ENCODE peak calls at places on chromosomes 13 and 19, in eight cellular contexts. One of them, this sample, is unnamed. For H3K4me1 and H3K9me3, the result is how much of the 10 kb centered on the place peaks cover.

GRCh38 chr13:36129539-36129938 is 1.6 kb downstream of the DCLK1 start:
- DNase-seq in CD8-positive, alpha-beta memory T cell: no peak
- DNase-seq in left ventricle myocardium inferior: no peak
- DNase-seq in heart left ventricle: no peak
- DNase-seq in neural progenitor cell: no peak
- DNase-seq in thoracic aorta: no peak
- DNase-seq in aorta: no peak
- DNase-seq in pancreas: no peak
- DNase-seq in this sample: no peak

GRCh38 chr19:47296036-47296435 is 13.6 kb upstream of the C5AR1 start:
- DNase-seq in CD8-positive, alpha-beta memory T cell: peak
- DNase-seq in left ventricle myocardium inferior: no peak
- DNase-seq in heart left ventricle: peak
- DNase-seq in neural progenitor cell: peak
- DNase-seq in thoracic aorta: peak
- DNase-seq in aorta: peak
- DNase-seq in pancreas: peak
- DNase-seq in this sample: no peak

GRCh38 chr19:18150776-18151624 is 2.0 kb upstream of the PIK3R2 start:
- DNase-seq in CD8-positive, alpha-beta memory T cell: no peak
- DNase-seq in left ventricle myocardium inferior: no peak
- DNase-seq in heart left ventricle: no peak
- DNase-seq in neural progenitor cell: no peak
- DNase-seq in thoracic aorta: no peak
- DNase-seq in aorta: no peak
- DNase-seq in pancreas: peak
- DNase-seq in this sample: no peak

GRCh38 chr19:48967346-48968178 is 2.5 kb downstream of the FTL start:
- DNase-seq in CD8-positive, alpha-beta memory T cell: no peak
- DNase-seq in left ventricle myocardium inferior: peak
- DNase-seq in heart left ventricle: peak
- DNase-seq in neural progenitor cell: no peak
- DNase-seq in thoracic aorta: no peak
- DNase-seq in aorta: peak
- DNase-seq in pancreas: no peak
- DNase-seq in this sample: no peak

GRCh38 chr19:32415246-32415645 is 9.7 kb downstream of the DPY19L3 start:
- DNase-seq in CD8-positive, alpha-beta memory T cell: no peak
- DNase-seq in left ventricle myocardium inferior: no peak
- DNase-seq in heart left ventricle: no peak
- DNase-seq in neural progenitor cell: no peak
- DNase-seq in thoracic aorta: no peak
- DNase-seq in aorta: no peak
- DNase-seq in pancreas: no peak
- DNase-seq in this sample: no peak

GRCh38 chr19:4256563-4256962 is 9.7 kb downstream of the YJU2 start:
- DNase-seq in CD8-positive, alpha-beta memory T cell: no peak
- DNase-seq in left ventricle myocardium inferior: no peak
- DNase-seq in heart left ventricle: no peak
- DNase-seq in neural progenitor cell: no peak
- DNase-seq in thoracic aorta: no peak
- DNase-seq in aorta: no peak
- DNase-seq in pancreas: no peak
- DNase-seq in this sample: no peak

GRCh38 chr19:33800012-33800680 is 3.5 kb downstream of the KCTD15 start:
- DNase-seq in CD8-positive, alpha-beta memory T cell: no peak
- DNase-seq in left ventricle myocardium inferior: no peak
- DNase-seq in heart left ventricle: no peak
- DNase-seq in neural progenitor cell: no peak
- DNase-seq in thoracic aorta: no peak
- DNase-seq in aorta: no peak
- DNase-seq in pancreas: no peak
- DNase-seq in this sample: no peak

GRCh38 chr13:113548171-113548641 is 36.3 kb upstream of the TFDP1 start:
- DNase-seq in CD8-positive, alpha-beta memory T cell: no peak
- DNase-seq in left ventricle myocardium inferior: no peak
- DNase-seq in heart left ventricle: no peak
- DNase-seq in neural progenitor cell: peak
- DNase-seq in thoracic aorta: no peak
- DNase-seq in aorta: no peak
- DNase-seq in pancreas: no peak
- DNase-seq in this sample: no peak

GRCh38 chr19:23343434-23344010 is 51.7 kb downstream of the ZNF91 start:
- DNase-seq in CD8-positive, alpha-beta memory T cell: no peak
- DNase-seq in left ventricle myocardium inferior: no peak
- DNase-seq in heart left ventricle: no peak
- DNase-seq in neural progenitor cell: no peak
- DNase-seq in thoracic aorta: no peak
- DNase-seq in aorta: no peak
- DNase-seq in pancreas: no peak
- DNase-seq in this sample: no peak

GRCh38 chr13:31201341-31202024 is 1.7 kb downstream of the B3GLCT start:
- DNase-seq in CD8-positive, alpha-beta memory T cell: no peak
- DNase-seq in left ventricle myocardium inferior: no peak
- DNase-seq in heart left ventricle: peak
- DNase-seq in neural progenitor cell: no peak
- DNase-seq in thoracic aorta: no peak
- DNase-seq in aorta: no peak
- DNase-seq in pancreas: peak
- DNase-seq in this sample: no peak

GRCh38 chr19:35120898-35121297 is 5.3 kb downstream of the FXYD3 start:
- DNase-seq in CD8-positive, alpha-beta memory T cell: no peak
- DNase-seq in left ventricle myocardium inferior: no peak
- DNase-seq in heart left ventricle: no peak
- DNase-seq in neural progenitor cell: no peak
- DNase-seq in thoracic aorta: no peak
- DNase-seq in aorta: no peak
- DNase-seq in pancreas: no peak
- DNase-seq in this sample: no peak

GRCh38 chr13:40987606-40988280 is 31.4 kb downstream of the ELF1 start:
- DNase-seq in CD8-positive, alpha-beta memory T cell: no peak
- DNase-seq in left ventricle myocardium inferior: no peak
- DNase-seq in heart left ventricle: no peak
- DNase-seq in neural progenitor cell: no peak
- DNase-seq in thoracic aorta: no peak
- DNase-seq in aorta: no peak
- DNase-seq in pancreas: no peak
- DNase-seq in this sample: no peak
- H3K4me1 ChIP-seq in CD8-positive, alpha-beta memory T cell: half or more
- H3K4me1 ChIP-seq in left ventricle myocardium inferior: half or more
- H3K4me1 ChIP-seq in heart left ventricle: under half
- H3K4me1 ChIP-seq in neural progenitor cell: under half
- H3K4me1 ChIP-seq in thoracic aorta: under half
- H3K4me1 ChIP-seq in aorta: under half
- H3K4me1 ChIP-seq in pancreas: under half
- H3K4me1 ChIP-seq in this sample: under half

GRCh38 chr19:3186891-3187661 is 1.3 kb downstream of the NCLN start:
- DNase-seq in CD8-positive, alpha-beta memory T cell: no peak
- DNase-seq in left ventricle myocardium inferior: no peak
- DNase-seq in heart left ventricle: no peak
- DNase-seq in neural progenitor cell: no peak
- DNase-seq in thoracic aorta: no peak
- DNase-seq in aorta: no peak
- DNase-seq in pancreas: no peak
- DNase-seq in this sample: no peak
- H3K27ac ChIP-seq in CD8-positive, alpha-beta memory T cell: peak
- H3K27ac ChIP-seq in left ventricle myocardium inferior: no peak
- H3K27ac ChIP-seq in heart left ventricle: no peak
- H3K27ac ChIP-seq in neural progenitor cell: no peak
- H3K27ac ChIP-seq in thoracic aorta: no peak
- H3K27ac ChIP-seq in aorta: no peak
- H3K27ac ChIP-seq in pancreas: no peak
- H3K27ac ChIP-seq in this sample: no peak

GRCh38 chr13:60174113-60174512 is 10.4 kb upstream of the DIAPH3 start:
- DNase-seq in CD8-positive, alpha-beta memory T cell: no peak
- DNase-seq in left ventricle myocardium inferior: no peak
- DNase-seq in heart left ventricle: no peak
- DNase-seq in neural progenitor cell: no peak
- DNase-seq in thoracic aorta: no peak
- DNase-seq in aorta: no peak
- DNase-seq in pancreas: no peak
- DNase-seq in this sample: no peak
- H3K9me3 ChIP-seq in CD8-positive, alpha-beta memory T cell: under half
- H3K9me3 ChIP-seq in left ventricle myocardium inferior: under half
- H3K9me3 ChIP-seq in heart left ventricle: under half
- H3K9me3 ChIP-seq in neural progenitor cell: under half
- H3K9me3 ChIP-seq in thoracic aorta: under half
- H3K9me3 ChIP-seq in aorta: under half
- H3K9me3 ChIP-seq in pancreas: under half
- H3K9me3 ChIP-seq in this sample: under half

DNA sequence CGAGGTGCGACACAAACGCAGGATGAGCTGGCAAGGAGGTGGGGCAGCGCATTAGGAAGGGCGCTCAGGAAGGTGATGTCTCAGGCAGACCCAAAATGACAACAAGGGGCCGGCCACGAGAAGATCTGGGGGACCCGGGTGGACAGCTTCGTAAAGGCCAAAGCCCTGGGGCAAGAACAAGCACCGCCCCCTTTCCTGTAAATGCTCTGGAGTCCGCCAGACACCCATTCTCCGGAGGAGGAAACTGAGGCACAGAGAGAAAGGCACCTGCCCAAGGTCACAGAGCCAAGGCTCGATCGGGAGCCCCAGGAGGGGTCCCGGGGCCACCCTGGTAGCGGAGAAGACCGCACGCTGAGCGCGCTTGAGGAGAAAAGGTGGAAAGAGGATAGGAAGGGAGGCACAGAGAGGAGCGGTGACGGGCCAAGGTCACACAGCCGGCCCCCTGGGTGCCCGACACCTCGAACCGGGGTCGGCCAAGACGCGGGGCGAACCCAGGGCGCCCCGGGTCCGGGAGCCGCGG is 571 bp downstream of the SAFB2 start:
- DNase-seq in CD8-positive, alpha-beta memory T cell: no peak
- DNase-seq in left ventricle myocardium inferior: no peak
- DNase-seq in heart left ventricle: peak
- DNase-seq in neural progenitor cell: peak
- DNase-seq in thoracic aorta: no peak
- DNase-seq in aorta: peak
- DNase-seq in pancreas: peak
- DNase-seq in this sample: no peak
- H3K4me1 ChIP-seq in CD8-positive, alpha-beta memory T cell: half or more
- H3K4me1 ChIP-seq in left ventricle myocardium inferior: half or more
- H3K4me1 ChIP-seq in heart left ventricle: under half
- H3K4me1 ChIP-seq in neural progenitor cell: under half
- H3K4me1 ChIP-seq in thoracic aorta: under half
- H3K4me1 ChIP-seq in aorta: under half
- H3K4me1 ChIP-seq in pancreas: under half
- H3K4me1 ChIP-seq in this sample: under half

GRCh38 chr19:50739132-50739746 is 16.1 kb downstream of the CLEC11A start:
- DNase-seq in CD8-positive, alpha-beta memory T cell: no peak
- DNase-seq in left ventricle myocardium inferior: no peak
- DNase-seq in heart left ventricle: no peak
- DNase-seq in neural progenitor cell: no peak
- DNase-seq in thoracic aorta: no peak
- DNase-seq in aorta: no peak
- DNase-seq in pancreas: no peak
- DNase-seq in this sample: no peak

GRCh38 chr19:50739841-50740426 is 16.8 kb downstream of the CLEC11A start:
- DNase-seq in CD8-positive, alpha-beta memory T cell: no peak
- DNase-seq in left ventricle myocardium inferior: no peak
- DNase-seq in heart left ventricle: no peak
- DNase-seq in neural progenitor cell: peak
- DNase-seq in thoracic aorta: no peak
- DNase-seq in aorta: no peak
- DNase-seq in pancreas: no peak
- DNase-seq in this sample: no peak

GRCh38 chr19:50736338-50736737 is 13.2 kb downstream of the CLEC11A start:
- DNase-seq in CD8-positive, alpha-beta memory T cell: no peak
- DNase-seq in left ventricle myocardium inferior: no peak
- DNase-seq in heart left ventricle: no peak
- DNase-seq in neural progenitor cell: no peak
- DNase-seq in thoracic aorta: no peak
- DNase-seq in aorta: no peak
- DNase-seq in pancreas: no peak
- DNase-seq in this sample: no peak

GRCh38 chr19:50741179-50741933 is 18.2 kb downstream of the CLEC11A start:
- DNase-seq in CD8-positive, alpha-beta memory T cell: no peak
- DNase-seq in left ventricle myocardium inferior: no peak
- DNase-seq in heart left ventricle: no peak
- DNase-seq in neural progenitor cell: no peak
- DNase-seq in thoracic aorta: no peak
- DNase-seq in aorta: no peak
- DNase-seq in pancreas: no peak
- DNase-seq in this sample: no peak

GRCh38 chr19:50735869-50736268 is 12.7 kb downstream of the CLEC11A start:
- DNase-seq in CD8-positive, alpha-beta memory T cell: no peak
- DNase-seq in left ventricle myocardium inferior: no peak
- DNase-seq in heart left ventricle: no peak
- DNase-seq in neural progenitor cell: no peak
- DNase-seq in thoracic aorta: no peak
- DNase-seq in aorta: no peak
- DNase-seq in pancreas: no peak
- DNase-seq in this sample: no peak
- H3K27ac ChIP-seq in CD8-positive, alpha-beta memory T cell: peak
- H3K27ac ChIP-seq in left ventricle myocardium inferior: no peak
- H3K27ac ChIP-seq in heart left ventricle: no peak
- H3K27ac ChIP-seq in neural progenitor cell: no peak
- H3K27ac ChIP-seq in thoracic aorta: no peak
- H3K27ac ChIP-seq in aorta: no peak
- H3K27ac ChIP-seq in pancreas: no peak
- H3K27ac ChIP-seq in this sample: no peak